ENCODE peak calls at places on chromosomes 16 and 17, in four cellular contexts. One of them, this sample, is unnamed.

GRCh38 chr16:57536306-57537193 is at the start of gene CCDC102A:
- DNase-seq in progenitor cell of endocrine pancreas: no peak
- DNase-seq in colonic mucosa: peak; percentile 42
- DNase-seq in RWPE1: peak; percentile 55
- DNase-seq in this sample: no peak

GRCh38 chr17:13981881-13982280 is 87.4 kb upstream of the COX10 start:
- DNase-seq in RWPE1: no peak
- DNase-seq in colonic mucosa: no peak
- DNase-seq in progenitor cell of endocrine pancreas: no peak
- DNase-seq in this sample: no peak

GRCh38 chr16:1884155-1884760 is 12.3 kb upstream of the MEIOB start:
- DNase-seq in RWPE1: no peak
- DNase-seq in progenitor cell of endocrine pancreas: no peak
- DNase-seq in colonic mucosa: peak; percentile 67
- DNase-seq in this sample: no peak

GRCh38 chr17:71914812-71915211 is 206.0 kb upstream of the SOX9 start:
- DNase-seq in RWPE1: no peak
- DNase-seq in colonic mucosa: no peak
- DNase-seq in progenitor cell of endocrine pancreas: no peak
- DNase-seq in this sample: no peak

GRCh38 chr17:17060001-17060929 is 18.0 kb downstream of the MPRIP start:
- DNase-seq in RWPE1: no peak
- DNase-seq in progenitor cell of endocrine pancreas: no peak
- DNase-seq in colonic mucosa: no peak
- DNase-seq in this sample: no peak

GRCh38 chr16:73043828-73044493 is 4.0 kb downstream of the ZFHX3 start:
- DNase-seq in colonic mucosa: no peak
- DNase-seq in progenitor cell of endocrine pancreas: no peak
- DNase-seq in RWPE1: no peak
- DNase-seq in this sample: no peak

GRCh38 chr17:51491416-51491815 is 231.1 kb downstream of the UTP18 start:
- DNase-seq in colonic mucosa: no peak
- DNase-seq in RWPE1: no peak
- DNase-seq in progenitor cell of endocrine pancreas: no peak
- DNase-seq in this sample: no peak

GRCh38 chr17:76369804-76370203 is 14.6 kb upstream of the SPHK1 start:
- DNase-seq in RWPE1: no peak
- DNase-seq in colonic mucosa: no peak
- DNase-seq in progenitor cell of endocrine pancreas: no peak
- DNase-seq in this sample: no peak

GRCh38 chr16:75733305-75734141 is 7.2 kb upstream of the CPHXL start:
- DNase-seq in progenitor cell of endocrine pancreas: no peak
- DNase-seq in RWPE1: no peak
- DNase-seq in colonic mucosa: peak; percentile 25
- DNase-seq in this sample: no peak

GRCh38 chr16:66656547-66656946 is 40.0 kb downstream of the CMTM4 start:
- DNase-seq in colonic mucosa: no peak
- DNase-seq in progenitor cell of endocrine pancreas: no peak
- DNase-seq in RWPE1: no peak
- DNase-seq in this sample: no peak

GRCh38 chr16:31880322-31880979 is 6.8 kb downstream of the ZNF267 start:
- DNase-seq in colonic mucosa: no peak
- DNase-seq in progenitor cell of endocrine pancreas: no peak
- DNase-seq in RWPE1: peak; percentile 36
- DNase-seq in this sample: no peak

GRCh38 chr16:4443986-4444385 is 18.3 kb downstream of the DNAJA3 start:
- DNase-seq in colonic mucosa: no peak
- DNase-seq in progenitor cell of endocrine pancreas: no peak
- DNase-seq in RWPE1: no peak
- DNase-seq in this sample: no peak

GRCh38 chr16:15746332-15746731 is 96.3 kb downstream of the NDE1 start:
- DNase-seq in colonic mucosa: no peak
- DNase-seq in progenitor cell of endocrine pancreas: no peak
- DNase-seq in RWPE1: no peak
- DNase-seq in this sample: no peak

GRCh38 chr17:58680038-58680369 is 11.8 kb downstream of the TEX14 start:
- DNase-seq in RWPE1: no peak
- DNase-seq in progenitor cell of endocrine pancreas: no peak
- DNase-seq in colonic mucosa: no peak
- DNase-seq in this sample: no peak

GRCh38 chr17:79018045-79018695 is 5.8 kb upstream of the C1QTNF1 start:
- DNase-seq in colonic mucosa: no peak
- DNase-seq in progenitor cell of endocrine pancreas: no peak
- DNase-seq in RWPE1: no peak
- DNase-seq in this sample: no peak

GRCh38 chr16:456891-457483 is 31.5 kb downstream of the RAB11FIP3 start:
- DNase-seq in colonic mucosa: no peak
- DNase-seq in RWPE1: no peak
- DNase-seq in progenitor cell of endocrine pancreas: no peak
- DNase-seq in this sample: no peak

GRCh38 chr16:84942786-84943185 is 68.5 kb downstream of the ZDHHC7 start:
- DNase-seq in colonic mucosa: no peak
- DNase-seq in RWPE1: no peak
- DNase-seq in progenitor cell of endocrine pancreas: no peak
- DNase-seq in this sample: no peak

GRCh38 chr17:40298726-40299125 is 10.3 kb upstream of the RARA start:
- DNase-seq in RWPE1: no peak
- DNase-seq in colonic mucosa: no peak
- DNase-seq in progenitor cell of endocrine pancreas: no peak
- DNase-seq in this sample: no peak

GRCh38 chr17:45225964-45226530 is 4.4 kb downstream of the FMNL1 start:
- DNase-seq in colonic mucosa: peak; percentile 77
- DNase-seq in progenitor cell of endocrine pancreas: no peak
- DNase-seq in RWPE1: no peak
- DNase-seq in this sample: no peak

GRCh38 chr17:78716814-78717393 is 65.2 kb downstream of the CYTH1 start:
- DNase-seq in progenitor cell of endocrine pancreas: no peak
- DNase-seq in colonic mucosa: peak; percentile 83
- DNase-seq in RWPE1: peak; percentile 30
- DNase-seq in this sample: no peak